ENCODE peak calls at places on chromosomes 5 and 9, in nine cellular contexts. Z is DMS153, F is cardiac fibroblast, N is epithelial cell of proximal tubule, A is renal cortical epithelial cell, O is GM20000, Q is T-helper 1 cell, U is WTC11, Y is Right ventricle myocardium superior. W is an unnamed sample.

GRCh38 chr5:64767959-64768357 is 533 bp downstream of the SREK1IP1 start:
- DNase-seq in Z (no peak), F (peak; percentile 49), N (no peak), A (peak; percentile 23), O (no peak), Q (peak; percentile 24), U (peak; percentile 16), Y (no peak), W (no peak)

GRCh38 chr5:55438931-55439477 is 95.8 kb downstream of the PLPP1 start:
- DNase-seq in Z (no peak), F (peak; percentile 63), N (no peak), A (peak; percentile 83), O (no peak), Q (no peak), U (no peak), Y (no peak), W (peak; percentile 46)

GRCh38 chr5:111394580-111394979 is 117.8 kb downstream of the STARD4 start:
- DNase-seq in Z (no peak), F (peak; percentile 75), N (no peak), A (no peak), O (no peak), Q (no peak), U (no peak), Y (no peak), W (no peak)

GRCh38 chr5:10306806-10307205 is 896 bp downstream of the CMBL start:
- DNase-seq in Z (no peak), F (no peak), N (no peak), A (no peak), O (no peak), Q (no peak), U (no peak), Y (peak; percentile 18), W (peak; percentile 42)

GRCh38 chr9:135015986-135016640 is 71.4 kb upstream of the OLFM1 start:
- DNase-seq in Z (no peak), F (no peak), N (no peak), A (no peak), O (no peak), Q (no peak), U (no peak), Y (no peak), W (no peak)

GRCh38 chr9:106481003-106481614 is 381.9 kb upstream of the ZNF462 start:
- DNase-seq in Z (no peak), F (no peak), N (no peak), A (no peak), O (no peak), Q (no peak), U (no peak), Y (no peak), W (no peak)

GRCh38 chr9:94985649-94986048 is 259.1 kb downstream of the AOPEP start:
- DNase-seq in Z (no peak), F (no peak), N (no peak), A (no peak), O (no peak), Q (no peak), U (no peak), Y (no peak), W (no peak)

GRCh38 chr5:59893436-59894227 is at the start of gene PDE4D:
- DNase-seq in Z (peak; percentile 1), F (peak; percentile 45), N (no peak), A (peak; percentile 45), O (peak; percentile 52), Q (no peak), U (peak; percentile 87), Y (peak; percentile 70), W (peak; percentile 69)

GRCh38 chr5:100634937-100635336 is 99.8 kb downstream of the FAM174A start:
- DNase-seq in Z (no peak), F (peak; percentile 5), N (no peak), A (no peak), O (no peak), Q (no peak), U (no peak), Y (no peak), W (no peak)

GRCh38 chr9:137082222-137082924 is 4.4 kb upstream of the MAN1B1 start:
- DNase-seq in Z (no peak), F (no peak), N (no peak), A (no peak), O (no peak), Q (no peak), U (no peak), Y (no peak), W (no peak)

GRCh38 chr5:111364992-111365391 is 140.8 kb downstream of the CAMK4 start:
- DNase-seq in Z (no peak), F (peak; percentile 28), N (no peak), A (peak; percentile 6), O (no peak), Q (no peak), U (no peak), Y (no peak), W (no peak)

GRCh38 chr9:72857632-72858011 is 95.2 kb downstream of the ALDH1A1 start:
- DNase-seq in Z (no peak), F (no peak), N (no peak), A (no peak), O (no peak), Q (no peak), U (no peak), Y (no peak), W (no peak)

GRCh38 chr9:127390563-127390962 is 6.4 kb upstream of the SLC2A8 start:
- DNase-seq in Z (no peak), F (no peak), N (no peak), A (no peak), O (no peak), Q (no peak), U (no peak), Y (no peak), W (no peak)

GRCh38 chr9:121960665-121961064 is 132.4 kb downstream of the TTLL11 start:
- DNase-seq in Z (no peak), F (no peak), N (no peak), A (no peak), O (no peak), Q (no peak), U (no peak), Y (no peak), W (no peak)

GRCh38 chr5:119417891-119418781 is 34.2 kb upstream of the HSD17B4 start:
- DNase-seq in Z (no peak), F (peak; percentile 68), N (no peak), A (peak; percentile 53), O (no peak), Q (no peak), U (no peak), Y (no peak), W (no peak)

GRCh38 chr5:16837305-16837704 is 98.8 kb downstream of the MYO10 start:
- DNase-seq in Z (no peak), F (no peak), N (no peak), A (no peak), O (no peak), Q (no peak), U (no peak), Y (no peak), W (no peak)

GRCh38 chr5:55737793-55738192 is at the start of gene DDX4:
- DNase-seq in Z (no peak), F (no peak), N (no peak), A (no peak), O (no peak), Q (no peak), U (no peak), Y (no peak), W (no peak)

GRCh38 chr9:101511009-101511408 is 22.6 kb upstream of the RNF20 start:
- DNase-seq in Z (no peak), F (no peak), N (no peak), A (no peak), O (no peak), Q (no peak), U (no peak), Y (no peak), W (no peak)

GRCh38 chr9:115444941-115445340 is 327.0 kb upstream of the TNC start:
- DNase-seq in Z (no peak), F (no peak), N (no peak), A (peak; percentile 19), O (no peak), Q (no peak), U (no peak), Y (no peak), W (no peak)

GRCh38 chr9:21395778-21396717 is 10.8 kb upstream of the IFNA2 start:
- DNase-seq in Z (peak; percentile 1), F (peak; percentile 28), N (no peak), A (no peak), O (peak; percentile 48), Q (peak; percentile 28), U (peak; percentile 84), Y (peak; percentile 72), W (peak; percentile 47)

GRCh38 chr9:14924821-14925220 is 14.6 kb upstream of the FREM1 start:
- DNase-seq in Z (no peak), F (peak; percentile 51), N (no peak), A (peak; percentile 31), O (no peak), Q (no peak), U (no peak), Y (no peak), W (no peak)

GRCh38 chr9:81589819-81590218 is 99.5 kb downstream of the TLE1 start:
- DNase-seq in Z (no peak), F (no peak), N (no peak), A (no peak), O (no peak), Q (no peak), U (no peak), Y (no peak), W (no peak)

W was measured in Caki2.